ENCODE peak calls at places on chromosomes 4 and X, in five cellular contexts. One of them, this sample, is unnamed.

GRCh38 chr4:123102897-123103489 is 180.6 kb upstream of the NUDT6 start:
- DNase-seq in tibial nerve: no peak
- DNase-seq in GM13977: peak; percentile 59
- DNase-seq in fibroblast of lung: peak; percentile 79
- DNase-seq in upper lobe of right lung: no peak
- DNase-seq in this sample: no peak

GRCh38 chrX:12974217-12974796 is 603 bp upstream of the TMSB4X start:
- DNase-seq in fibroblast of lung: peak; percentile 85
- DNase-seq in tibial nerve: peak; percentile 40
- DNase-seq in GM13977: no peak
- DNase-seq in upper lobe of right lung: peak; percentile 80
- DNase-seq in this sample: peak; percentile 46

GRCh38 chr4:106893395-106893881 is 142.7 kb downstream of the DKK2 start:
- DNase-seq in GM13977: no peak
- DNase-seq in tibial nerve: no peak
- DNase-seq in fibroblast of lung: no peak
- DNase-seq in upper lobe of right lung: peak; percentile 40
- DNase-seq in this sample: no peak

GRCh38 chr4:73222466-73223257 is 35.9 kb downstream of the ANKRD17 start:
- DNase-seq in upper lobe of right lung: no peak
- DNase-seq in GM13977: peak; percentile 59
- DNase-seq in fibroblast of lung: peak; percentile 96
- DNase-seq in tibial nerve: peak; percentile 57
- DNase-seq in this sample: peak; percentile 34

GRCh38 chr4:161555689-161556660 is 607.8 kb downstream of the FSTL5 start:
- DNase-seq in GM13977: peak; percentile 8
- DNase-seq in fibroblast of lung: peak; percentile 71
- DNase-seq in upper lobe of right lung: no peak
- DNase-seq in tibial nerve: no peak
- DNase-seq in this sample: no peak

GRCh38 chr4:59689149-59689548 is 1511.0 kb upstream of the ADGRL3 start:
- DNase-seq in upper lobe of right lung: no peak
- DNase-seq in tibial nerve: no peak
- DNase-seq in GM13977: no peak
- DNase-seq in fibroblast of lung: no peak
- DNase-seq in this sample: no peak

GRCh38 chrX:134338527-134338926 is 101.5 kb downstream of the CCDC160 start:
- DNase-seq in fibroblast of lung: no peak
- DNase-seq in GM13977: no peak
- DNase-seq in upper lobe of right lung: no peak
- DNase-seq in tibial nerve: no peak
- DNase-seq in this sample: no peak

GRCh38 chrX:10569946-10570345 is 50.4 kb downstream of the MID1 start:
- DNase-seq in upper lobe of right lung: no peak
- DNase-seq in fibroblast of lung: no peak
- DNase-seq in tibial nerve: no peak
- DNase-seq in GM13977: no peak
- DNase-seq in this sample: no peak

GRCh38 chr4:142600952-142601351 is 245.1 kb downstream of the INPP4B start:
- DNase-seq in fibroblast of lung: peak; percentile 22
- DNase-seq in upper lobe of right lung: no peak
- DNase-seq in GM13977: no peak
- DNase-seq in tibial nerve: no peak
- DNase-seq in this sample: no peak

GRCh38 chr4:186068581-186069402 is at the start of gene TLR3:
- DNase-seq in tibial nerve: no peak
- DNase-seq in fibroblast of lung: peak; percentile 54
- DNase-seq in GM13977: no peak
- DNase-seq in upper lobe of right lung: no peak
- DNase-seq in this sample: no peak

GRCh38 chr4:84691170-84691691 is 108.3 kb downstream of the CDS1 start:
- DNase-seq in tibial nerve: no peak
- DNase-seq in GM13977: no peak
- DNase-seq in upper lobe of right lung: no peak
- DNase-seq in fibroblast of lung: peak; percentile 94
- DNase-seq in this sample: no peak

GRCh38 chr4:109359040-109359646 is 56.7 kb upstream of the COL25A1 start:
- DNase-seq in GM13977: no peak
- DNase-seq in tibial nerve: no peak
- DNase-seq in upper lobe of right lung: no peak
- DNase-seq in fibroblast of lung: no peak
- DNase-seq in this sample: no peak

GRCh38 chr4:103008875-103009729 is 10.4 kb downstream of the SLC9B1 start:
- DNase-seq in GM13977: peak; percentile 44
- DNase-seq in fibroblast of lung: peak; percentile 87
- DNase-seq in upper lobe of right lung: no peak
- DNase-seq in tibial nerve: peak; percentile 62
- DNase-seq in this sample: no peak

GRCh38 chr4:48109413-48110263 is 24.4 kb downstream of the TXK start:
- DNase-seq in upper lobe of right lung: no peak
- DNase-seq in tibial nerve: no peak
- DNase-seq in fibroblast of lung: peak; percentile 56
- DNase-seq in GM13977: peak; percentile 51
- DNase-seq in this sample: no peak

GRCh38 chrX:145405012-145405411 is 157.7 kb downstream of the SPANXN1 start:
- DNase-seq in GM13977: peak; percentile 37
- DNase-seq in fibroblast of lung: peak; percentile 25
- DNase-seq in upper lobe of right lung: no peak
- DNase-seq in tibial nerve: peak; percentile 43
- DNase-seq in this sample: no peak

GRCh38 chr4:122911588-122911987 is 10.8 kb downstream of the NUDT6 start:
- DNase-seq in upper lobe of right lung: no peak
- DNase-seq in fibroblast of lung: no peak
- DNase-seq in GM13977: no peak
- DNase-seq in tibial nerve: no peak
- DNase-seq in this sample: no peak

GRCh38 chr4:128256539-128256938 is 31.1 kb downstream of the PGRMC2 start:
- DNase-seq in fibroblast of lung: no peak
- DNase-seq in upper lobe of right lung: no peak
- DNase-seq in GM13977: no peak
- DNase-seq in tibial nerve: no peak
- DNase-seq in this sample: no peak

GRCh38 chr4:138224614-138225013 is 17.5 kb downstream of the SLC7A11 start:
- DNase-seq in GM13977: no peak
- DNase-seq in tibial nerve: no peak
- DNase-seq in fibroblast of lung: no peak
- DNase-seq in upper lobe of right lung: no peak
- DNase-seq in this sample: no peak

GRCh38 chr4:95547708-95548471 is 883 bp downstream of the UNC5C start:
- DNase-seq in GM13977: no peak
- DNase-seq in fibroblast of lung: no peak
- DNase-seq in tibial nerve: no peak
- DNase-seq in upper lobe of right lung: no peak
- DNase-seq in this sample: no peak

GRCh38 chr4:26300314-26301307 is 20.2 kb upstream of the RBPJ start:
- DNase-seq in tibial nerve: no peak
- DNase-seq in fibroblast of lung: no peak
- DNase-seq in GM13977: no peak
- DNase-seq in upper lobe of right lung: no peak
- DNase-seq in this sample: no peak

GRCh38 chrX:40273356-40274050 is 175.7 kb upstream of the BCOR start:
- DNase-seq in tibial nerve: no peak
- DNase-seq in fibroblast of lung: peak; percentile 28
- DNase-seq in GM13977: no peak
- DNase-seq in upper lobe of right lung: peak; percentile 60
- DNase-seq in this sample: no peak

GRCh38 chrX:56812515-56813105 is 83.6 kb downstream of the NBDY start:
- DNase-seq in GM13977: peak; percentile 43
- DNase-seq in fibroblast of lung: peak; percentile 24
- DNase-seq in tibial nerve: no peak
- DNase-seq in upper lobe of right lung: no peak
- DNase-seq in this sample: no peak

GRCh38 chrX:110163488-110163887 is 154.4 kb downstream of the AMMECR1 start:
- DNase-seq in tibial nerve: no peak
- DNase-seq in fibroblast of lung: peak; percentile 64
- DNase-seq in GM13977: no peak
- DNase-seq in upper lobe of right lung: no peak
- DNase-seq in this sample: no peak

GRCh38 chr4:164847967-164848649 is 28.9 kb upstream of the APELA start:
- DNase-seq in GM13977: no peak
- DNase-seq in upper lobe of right lung: no peak
- DNase-seq in fibroblast of lung: no peak
- DNase-seq in tibial nerve: no peak
- DNase-seq in this sample: no peak

GRCh38 chr4:7828011-7828720 is 111.5 kb downstream of the AFAP1 start:
- DNase-seq in GM13977: peak; percentile 55
- DNase-seq in tibial nerve: peak; percentile 76
- DNase-seq in fibroblast of lung: peak; percentile 99
- DNase-seq in upper lobe of right lung: no peak
- DNase-seq in this sample: no peak

GRCh38 chr4:83074086-83074704 is 39.2 kb downstream of the COPS4 start:
- DNase-seq in GM13977: peak; percentile 77
- DNase-seq in upper lobe of right lung: no peak
- DNase-seq in fibroblast of lung: peak; percentile 88
- DNase-seq in tibial nerve: peak; percentile 66
- DNase-seq in this sample: no peak

GRCh38 chr4:85409251-85409650 is 65.7 kb upstream of the ARHGAP24 start:
- DNase-seq in upper lobe of right lung: no peak
- DNase-seq in GM13977: no peak
- DNase-seq in tibial nerve: no peak
- DNase-seq in fibroblast of lung: no peak
- DNase-seq in this sample: no peak

GRCh38 chrX:1601768-1602085 is 10.3 kb downstream of the AKAP17A start:
- DNase-seq in GM13977: no peak
- DNase-seq in tibial nerve: no peak
- DNase-seq in fibroblast of lung: no peak
- DNase-seq in upper lobe of right lung: peak; percentile 30
- DNase-seq in this sample: no peak

GRCh38 chrX:110226931-110227330 is 91.0 kb downstream of the AMMECR1 start:
- DNase-seq in fibroblast of lung: no peak
- DNase-seq in tibial nerve: no peak
- DNase-seq in GM13977: no peak
- DNase-seq in upper lobe of right lung: no peak
- DNase-seq in this sample: no peak

DNA sequence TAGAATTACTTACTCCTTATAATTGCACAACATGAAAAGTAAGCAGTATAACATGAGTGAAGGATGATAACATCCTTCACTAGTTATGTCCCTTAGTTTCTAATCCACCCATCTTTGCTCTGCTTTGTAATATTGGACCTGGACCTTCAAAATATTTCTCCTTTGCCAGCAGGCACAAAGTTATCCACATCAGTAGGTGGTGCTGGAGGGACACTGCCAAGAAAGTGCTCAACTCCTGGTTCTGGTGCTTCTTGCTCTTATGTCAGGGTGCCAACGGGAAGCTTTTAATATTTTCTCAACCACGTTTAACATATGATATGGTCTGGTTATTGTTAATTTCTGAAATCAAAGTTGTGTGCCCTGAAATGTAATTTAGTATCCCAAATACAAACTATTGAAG is 49.1 kb downstream of the TMEM165 start:
- DNase-seq in tibial nerve: no peak
- DNase-seq in upper lobe of right lung: no peak
- DNase-seq in fibroblast of lung: peak; percentile 61
- DNase-seq in GM13977: no peak
- DNase-seq in this sample: no peak
- TF ChIP-seq CTCF in tibial nerve: no peak
- TF ChIP-seq CTCF in upper lobe of right lung: no peak
- TF ChIP-seq CTCF in fibroblast of lung: peak; percentile 39
- TF ChIP-seq CTCF in GM13977: peak; percentile 37
- TF ChIP-seq CTCF in this sample: no peak

GRCh38 chr4:4884611-4885010 is 25.1 kb downstream of the MSX1 start:
- DNase-seq in tibial nerve: no peak
- DNase-seq in fibroblast of lung: no peak
- DNase-seq in upper lobe of right lung: no peak
- DNase-seq in GM13977: no peak
- DNase-seq in this sample: no peak

GRCh38 chr4:4875611-4876010 is 16.1 kb downstream of the MSX1 start:
- DNase-seq in GM13977: no peak
- DNase-seq in upper lobe of right lung: no peak
- DNase-seq in fibroblast of lung: no peak
- DNase-seq in tibial nerve: no peak
- DNase-seq in this sample: no peak

GRCh38 chr4:4881432-4881831 is 22.0 kb downstream of the MSX1 start:
- DNase-seq in tibial nerve: no peak
- DNase-seq in upper lobe of right lung: no peak
- DNase-seq in GM13977: no peak
- DNase-seq in fibroblast of lung: no peak
- DNase-seq in this sample: no peak

GRCh38 chr4:4876945-4877661 is 17.6 kb downstream of the MSX1 start:
- DNase-seq in upper lobe of right lung: no peak
- DNase-seq in tibial nerve: no peak
- DNase-seq in fibroblast of lung: no peak
- DNase-seq in GM13977: no peak
- DNase-seq in this sample: no peak

DNA sequence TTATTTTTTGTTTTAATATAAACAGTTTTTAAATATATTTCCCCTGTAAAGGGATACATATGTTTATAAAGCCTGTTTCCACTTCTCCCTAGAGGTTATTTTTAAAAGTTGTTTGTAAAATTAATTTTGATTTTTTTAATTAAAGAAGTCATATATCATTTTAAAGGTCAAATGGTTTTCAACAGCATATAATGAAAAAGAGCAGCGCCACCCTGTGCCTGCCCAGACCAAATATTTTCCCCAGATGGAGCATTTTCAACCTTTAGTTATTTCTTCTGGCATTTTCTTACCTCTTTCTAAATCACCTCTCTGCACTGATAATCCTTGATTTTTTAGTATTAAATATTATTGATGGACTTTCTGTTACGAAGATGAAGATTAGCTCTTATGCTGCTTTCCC is 21.0 kb downstream of the MSX1 start:
- DNase-seq in upper lobe of right lung: no peak
- DNase-seq in fibroblast of lung: no peak
- DNase-seq in tibial nerve: no peak
- DNase-seq in GM13977: peak; percentile 48
- DNase-seq in this sample: no peak
- TF ChIP-seq CTCF in upper lobe of right lung: peak; percentile 24
- TF ChIP-seq CTCF in fibroblast of lung: peak; percentile 25
- TF ChIP-seq CTCF in tibial nerve: no peak
- TF ChIP-seq CTCF in GM13977: peak; percentile 55
- TF ChIP-seq CTCF in this sample: no peak

GRCh38 chr4:148044889-148045352 is 313.0 kb downstream of the ARHGAP10 start:
- DNase-seq in fibroblast of lung: no peak
- DNase-seq in upper lobe of right lung: no peak
- DNase-seq in tibial nerve: no peak
- DNase-seq in GM13977: peak; percentile 51
- DNase-seq in this sample: no peak
- TF ChIP-seq CTCF in fibroblast of lung: peak; percentile 16
- TF ChIP-seq CTCF in upper lobe of right lung: peak; percentile 13
- TF ChIP-seq CTCF in tibial nerve: no peak
- TF ChIP-seq CTCF in GM13977: peak; percentile 14
- TF ChIP-seq CTCF in this sample: no peak

DNA sequence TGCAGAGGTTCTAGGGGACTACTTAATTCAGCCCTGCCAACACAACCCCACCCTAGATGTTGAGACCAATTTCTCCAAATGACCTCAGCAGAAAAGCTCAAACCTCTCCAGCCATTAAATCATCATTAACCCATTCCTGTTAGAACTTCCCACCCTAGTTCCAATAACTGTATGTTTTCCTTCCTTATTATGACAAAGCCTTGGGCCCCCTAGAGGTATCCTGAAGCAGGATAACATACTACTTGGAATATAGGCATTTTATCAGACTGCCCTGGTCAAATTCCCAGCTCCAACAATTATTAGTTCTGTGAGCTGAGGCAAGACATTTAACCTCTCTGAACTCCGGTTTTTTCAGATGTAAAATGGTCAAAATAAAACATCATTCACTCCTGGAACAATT is 244.6 kb upstream of the TENM3 start:
- DNase-seq in GM13977: no peak
- DNase-seq in tibial nerve: no peak
- DNase-seq in upper lobe of right lung: no peak
- DNase-seq in fibroblast of lung: no peak
- DNase-seq in this sample: no peak
- TF ChIP-seq CTCF in GM13977: no peak
- TF ChIP-seq CTCF in tibial nerve: no peak
- TF ChIP-seq CTCF in upper lobe of right lung: no peak
- TF ChIP-seq CTCF in fibroblast of lung: no peak
- TF ChIP-seq CTCF in this sample: no peak

GRCh38 chr4:23857353-23857752 is 32.5 kb downstream of the PPARGC1A start:
- DNase-seq in tibial nerve: no peak
- DNase-seq in fibroblast of lung: peak; percentile 80
- DNase-seq in upper lobe of right lung: no peak
- DNase-seq in GM13977: no peak
- DNase-seq in this sample: no peak
- TF ChIP-seq CTCF in tibial nerve: no peak
- TF ChIP-seq CTCF in fibroblast of lung: peak; percentile 29
- TF ChIP-seq CTCF in upper lobe of right lung: peak; percentile 19
- TF ChIP-seq CTCF in GM13977: no peak
- TF ChIP-seq CTCF in this sample: no peak